ENCODE peak calls at places on chromosomes 5 and 9, in seven cellular contexts. A is stimulated activated CD4-positive, alpha-beta T cell treated with anti-CD3 and anti-CD28 coated beads, Interleukin-1b, Interleukin-23, amount 100 ng/mL, for 48 hours; Q is neural crest cell; X is activated naive CD8-positive, alpha-beta T cell treated with anti-CD3 and anti-CD28 coated beads, Interleukin-2, amount 50 U/mL, for 16 hours; F is G401; N is C1 segment of cervical spinal cord; U is CD8-positive, alpha-beta memory T cell. M is an unnamed sample.
A peak's percentile ranks its signal among the peaks of the same experiment; 100 is the strongest.

GRCh38 chr9:69611221-69611620 is 61.0 kb downstream of the APBA1 start:
- DNase-seq in A (no peak), Q (no peak), X (no peak), F (no peak), N (no peak), U (no peak), M (no peak)

GRCh38 chr9:33934188-33934878 is 114.4 kb downstream of the UBAP2 start:
- DNase-seq in A (no peak), Q (no peak), X (no peak), F (no peak), N (no peak), U (no peak), M (no peak)

GRCh38 chr5:147234098-147234824 is 565 bp upstream of the STK32A start:
- DNase-seq in A (no peak), Q (no peak), X (no peak), F (no peak), N (no peak), U (no peak), M (no peak)

GRCh38 chr5:134018154-134018985 is 13.6 kb upstream of the VDAC1 start:
- DNase-seq in A (no peak), Q (no peak), X (no peak), F (no peak), N (no peak), U (no peak), M (peak; percentile 41)

GRCh38 chr9:18492612-18493011 is 18.7 kb downstream of the ADAMTSL1 start:
- DNase-seq in A (no peak), Q (no peak), X (no peak), F (no peak), N (no peak), U (no peak), M (no peak)

GRCh38 chr9:88995627-88996026 is 4.4 kb downstream of the S1PR3 start:
- DNase-seq in A (no peak), Q (no peak), X (no peak), F (no peak), N (no peak), U (no peak), M (no peak)

GRCh38 chr5:176491056-176491646 is 43.0 kb downstream of the FAF2 start:
- DNase-seq in A (no peak), Q (no peak), X (no peak), F (no peak), N (no peak), U (no peak), M (no peak)

GRCh38 chr5:93606384-93606752 is 23.3 kb downstream of the NR2F1 start:
- DNase-seq in A (no peak), Q (no peak), X (no peak), F (no peak), N (no peak), U (no peak), M (no peak)

GRCh38 chr5:136236479-136237083 is 43.6 kb upstream of the SMIM32 start:
- DNase-seq in A (no peak), Q (no peak), X (no peak), F (no peak), N (no peak), U (no peak), M (no peak)

GRCh38 chr9:8284835-8285234 is 485.3 kb upstream of the DMAC1 start:
- DNase-seq in A (no peak), Q (no peak), X (no peak), F (no peak), N (no peak), U (no peak), M (no peak)

GRCh38 chr9:111851536-111851935 is 45.1 kb upstream of the UGCG start:
- DNase-seq in A (no peak), Q (no peak), X (no peak), F (no peak), N (no peak), U (no peak), M (peak; percentile 82)

GRCh38 chr5:43038523-43038989 is 1.6 kb downstream of the ANXA2R start:
- DNase-seq in A (peak; percentile 24), Q (no peak), X (no peak), F (no peak), N (no peak), U (peak; percentile 60), M (no peak)

GRCh38 chr9:98306384-98307145 is 51.1 kb upstream of the TBC1D2 start:
- DNase-seq in A (no peak), Q (no peak), X (no peak), F (no peak), N (no peak), U (no peak), M (peak; percentile 60)

GRCh38 chr5:72606525-72606924 is 99.3 kb upstream of the ZNF366 start:
- DNase-seq in A (no peak), Q (no peak), X (no peak), F (no peak), N (no peak), U (no peak), M (no peak)

GRCh38 chr5:139949710-139950109 is 93.4 kb downstream of the NRG2 start:
- DNase-seq in A (no peak), Q (no peak), X (no peak), F (no peak), N (no peak), U (no peak), M (no peak)

GRCh38 chr5:78527054-78527884 is 121.3 kb downstream of the LHFPL2 start:
- DNase-seq in A (no peak), Q (no peak), X (no peak), F (no peak), N (no peak), U (no peak), M (peak; percentile 86)

GRCh38 chr5:137310051-137310730 is 188.9 kb downstream of the SPOCK1 start:
- DNase-seq in A (no peak), Q (no peak), X (no peak), F (peak; percentile 66), N (no peak), U (no peak), M (peak; percentile 94)

GRCh38 chr5:103525366-103525765 is 37.2 kb downstream of the NUDT12 start:
- DNase-seq in A (no peak), Q (no peak), X (no peak), F (no peak), N (no peak), U (no peak), M (no peak)

GRCh38 chr5:36367524-36367923 is 65.8 kb upstream of the RANBP3L start:
- DNase-seq in A (no peak), Q (no peak), X (no peak), F (no peak), N (no peak), U (no peak), M (no peak)

GRCh38 chr5:134446938-134447337 is 35.3 kb upstream of the CDKN2AIPNL start:
- DNase-seq in A (no peak), Q (no peak), X (no peak), F (no peak), N (no peak), U (no peak), M (no peak)

GRCh38 chr9:121296213-121297127 is 28.5 kb downstream of the GSN start:
- DNase-seq in A (no peak), Q (no peak), X (no peak), F (no peak), N (no peak), U (no peak), M (no peak)

GRCh38 chr5:198941-199820 is 7.9 kb downstream of the LRRC14B start:
- DNase-seq in A (no peak), Q (no peak), X (no peak), F (no peak), N (no peak), U (no peak), M (no peak)

GRCh38 chr9:76691761-76692313 is 72.4 kb upstream of the PCA3 start:
- DNase-seq in A (no peak), Q (no peak), X (no peak), F (peak; percentile 92), N (peak; percentile 34), U (no peak), M (no peak)

GRCh38 chr9:115553082-115553481 is 435.1 kb upstream of the TNC start:
- DNase-seq in A (no peak), Q (no peak), X (no peak), F (no peak), N (no peak), U (no peak), M (no peak)

GRCh38 chr5:122967625-122968024 is 68.9 kb downstream of the PPIC start:
- DNase-seq in A (no peak), Q (no peak), X (no peak), F (no peak), N (no peak), U (no peak), M (no peak)

M was measured in A172.